ENCODE peak calls at places on chromosomes 13 and 19, in five cellular contexts. H, Q, O, U and P are unnamed samples.

GRCh38 chr13:52980695-52981094 is 47.9 kb upstream of the OLFM4 start:
- DNase-seq in H (no peak), Q (no peak), O (no peak), U (no peak), P (no peak)

GRCh38 chr13:19634129-19634740 is 776 bp downstream of the MPHOSPH8 start:
- DNase-seq in H (peak), Q (no peak), O (no peak), U (no peak), P (no peak)

GRCh38 chr19:14146789-14147216 is 10.4 kb upstream of the ASF1B start:
- DNase-seq in H (peak), Q (no peak), O (no peak), U (peak), P (no peak)

GRCh38 chr19:3932931-3933810 is at the start of gene NMRK2:
- DNase-seq in H (no peak), Q (no peak), O (no peak), U (no peak), P (no peak)

GRCh38 chr19:4019578-4019977 is 12.0 kb downstream of the PIAS4 start:
- DNase-seq in H (no peak), Q (no peak), O (peak), U (no peak), P (no peak)

GRCh38 chr19:40578442-40578908 is 1.8 kb downstream of the SHKBP1 start:
- DNase-seq in H (no peak), Q (no peak), O (peak), U (no peak), P (no peak)

GRCh38 chr13:99864627-99864990 is 107.0 kb downstream of the ZIC5 start:
- DNase-seq in H (no peak), Q (no peak), O (no peak), U (no peak), P (peak)

GRCh38 chr13:48492123-48493075 is 40.5 kb downstream of the RCBTB2 start:
- DNase-seq in H (peak), Q (peak), O (peak), U (no peak), P (no peak)

GRCh38 chr19:343941-344624 is 513 bp downstream of the MIER2 start:
- DNase-seq in H (no peak), Q (no peak), O (peak), U (no peak), P (no peak)

GRCh38 chr19:17794731-17795494 is at the start of gene B3GNT3:
- DNase-seq in H (no peak), Q (peak), O (peak), U (no peak), P (no peak)

GRCh38 chr13:103022328-103022727 is 43.9 kb downstream of the SLC10A2 start:
- DNase-seq in H (no peak), Q (no peak), O (no peak), U (no peak), P (peak)

GRCh38 chr13:114249062-114249461 is 14.4 kb downstream of the CDC16 start:
- DNase-seq in H (no peak), Q (peak), O (no peak), U (no peak), P (no peak)

GRCh38 chr13:107642841-107643240 is 572.5 kb downstream of the LIG4 start:
- DNase-seq in H (no peak), Q (no peak), O (peak), U (peak), P (no peak)

GRCh38 chr19:2149980-2150793 is 1.2 kb downstream of the AP3D1 start:
- DNase-seq in H (no peak), Q (peak), O (no peak), U (no peak), P (no peak)

GRCh38 chr13:78595819-78596700 is 7.3 kb downstream of the POU4F1 start:
- DNase-seq in H (no peak), Q (no peak), O (peak), U (no peak), P (no peak)

GRCh38 chr13:75299913-75300862 is 181.8 kb downstream of the TBC1D4 start:
- DNase-seq in H (peak), Q (no peak), O (no peak), U (no peak), P (no peak)

GRCh38 chr13:110669036-110669435 is 36.9 kb downstream of the CARS2 start:
- DNase-seq in H (no peak), Q (no peak), O (no peak), U (no peak), P (no peak)